ENCODE peak calls at places on chromosomes 4 and X, in five cellular contexts. Q is lung; G is upper lobe of right lung; H is CD8-positive, alpha-beta T cell; P is SJCRH30. K is an unnamed sample. For H3K4me1 and H3K27me3, the result is how much of the 10 kb centered on the place peaks cover.

GRCh38 chr4:149322203-149322602 is 493.4 kb downstream of the IQCM start:
- DNase-seq in P (no peak), H (no peak), G (no peak), Q (no peak), K (no peak)

GRCh38 chrX:69362889-69363288 is 141.2 kb upstream of the NALF2 start:
- DNase-seq in Q (no peak), G (no peak), H (no peak), P (no peak), K (peak)

GRCh38 chr4:64000241-64000640 is 409.0 kb downstream of the TECRL start:
- DNase-seq in H (no peak), Q (no peak), P (no peak), G (no peak), K (no peak)

GRCh38 chrX:65406532-65406931 is 128.1 kb downstream of the LAS1L start:
- DNase-seq in P (no peak), Q (no peak), G (no peak), H (no peak), K (no peak)

GRCh38 chr4:2251073-2251794 is 9.3 kb upstream of the HAUS3 start:
- DNase-seq in P (peak), Q (no peak), G (peak), H (peak), K (no peak)

GRCh38 chrX:9737363-9737762 is 28.3 kb downstream of the GPR143 start:
- DNase-seq in H (no peak), Q (no peak), G (no peak), P (no peak), K (no peak)

GRCh38 chr4:76036855-76037254 is 985 bp upstream of the CXCL11 start:
- DNase-seq in H (no peak), P (no peak), G (no peak), Q (no peak), K (no peak)

GRCh38 chr4:178240891-178241290 is 798.7 kb upstream of the AGA start:
- DNase-seq in Q (no peak), P (no peak), H (no peak), G (no peak), K (no peak)

GRCh38 chrX:146854281-146854680 is 39.7 kb upstream of the CXorf51A start:
- DNase-seq in H (no peak), G (no peak), P (no peak), Q (no peak), K (no peak)

GRCh38 chrX:147776988-147777387 is 134.7 kb upstream of the FMR1 start:
- DNase-seq in G (no peak), Q (no peak), P (no peak), H (no peak), K (no peak)

GRCh38 chr4:158182736-158183135 is 9.9 kb upstream of the GASK1B start:
- DNase-seq in H (no peak), P (no peak), G (no peak), Q (no peak), K (no peak)

GRCh38 chr4:152258804-152259708 is 276.8 kb downstream of the FBXW7 start:
- DNase-seq in G (no peak), H (no peak), Q (no peak), P (no peak), K (no peak)

GRCh38 chr4:175413561-175413960 is 398.5 kb downstream of the GPM6A start:
- DNase-seq in H (no peak), Q (no peak), P (no peak), G (no peak), K (no peak)

GRCh38 chr4:168844261-168845039 is 165.6 kb downstream of the CBR4 start:
- DNase-seq in Q (no peak), G (no peak), P (no peak), H (no peak), K (no peak)
- H3K4me1 ChIP-seq in Q (under half), G (under half), P (under half), H (under half), K (under half)

GRCh38 chrX:96417695-96418094 is 266.9 kb upstream of the DIAPH2 start:
- DNase-seq in P (no peak), G (no peak), Q (no peak), H (no peak), K (no peak)
- H3K27me3 ChIP-seq in P (under half), G (under half), Q (under half), H (under half), K (under half)

GRCh38 chrX:42246814-42247213 is 323.5 kb upstream of the CASK start:
- DNase-seq in G (no peak), P (no peak), Q (peak), H (no peak), K (no peak)
- H3K4me3 ChIP-seq in G (peak), P (no peak), Q (no peak), H (no peak), K (no peak)

GRCh38 chr4:119209077-119209476 is 3.4 kb upstream of the USP53 start:
- DNase-seq in G (no peak), H (no peak), P (no peak), Q (no peak), K (no peak)
- H3K4me1 ChIP-seq in G (under half), H (under half), P (under half), Q (under half), K (under half)

GRCh38 chr4:14237911-14238310 is 610.4 kb upstream of the BOD1L1 start:
- DNase-seq in H (no peak), Q (no peak), P (no peak), G (no peak), K (no peak)
- H3K27me3 ChIP-seq in H (under half), Q (under half), P (under half), G (under half), K (under half)

DNA sequence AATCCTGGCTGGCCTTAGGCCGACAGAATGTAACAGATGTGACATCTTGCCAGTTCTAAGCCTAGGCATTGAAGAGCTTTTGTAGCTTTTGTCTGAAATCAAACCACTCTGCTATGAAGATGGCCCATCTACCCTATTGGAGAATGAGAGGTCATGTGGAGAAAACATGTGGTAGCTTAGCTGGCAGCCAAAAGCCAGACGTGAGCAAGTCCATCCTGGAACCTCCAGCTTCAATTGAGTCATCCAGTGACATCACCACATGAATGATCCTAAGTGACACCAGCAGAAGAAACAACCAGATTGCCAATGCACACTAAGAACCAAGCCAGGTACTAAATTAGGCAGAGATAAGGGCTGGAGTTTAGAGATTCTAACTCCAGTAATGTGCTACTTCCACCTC is 154.8 kb upstream of the ZFP42 start:
- DNase-seq in P (no peak), H (no peak), Q (no peak), G (no peak), K (no peak)
- H3K4me3 ChIP-seq in P (no peak), H (no peak), Q (no peak), G (no peak), K (no peak)

GRCh38 chr4:125331116-125331515 is 16.4 kb downstream of the FAT4 start:
- DNase-seq in G (no peak), P (no peak), H (no peak), Q (no peak), K (no peak)
- H3K4me1 ChIP-seq in G (under half), P (under half), H (under half), Q (under half), K (under half)

DNA sequence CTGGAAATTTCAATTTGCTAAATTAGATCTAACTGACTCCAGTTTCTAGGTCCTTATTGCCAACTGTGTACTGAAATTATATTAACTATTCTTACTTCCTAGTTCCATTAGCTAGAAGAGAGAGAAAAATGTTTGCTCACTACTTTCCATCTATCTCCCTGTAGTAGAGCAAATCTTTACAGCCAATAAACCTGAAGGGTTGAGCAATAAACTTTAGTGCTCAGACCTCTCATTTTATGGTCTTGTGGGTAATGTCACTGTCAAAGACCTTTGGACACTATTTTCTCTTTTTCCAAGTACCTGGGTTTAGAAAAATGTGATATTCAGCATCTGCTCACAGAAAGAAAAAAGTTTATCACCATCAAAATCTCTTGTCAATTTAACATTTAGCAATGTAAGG is 237.5 kb upstream of the GEMIN8 start:
- DNase-seq in H (no peak), P (no peak), G (no peak), Q (no peak), K (no peak)
- H3K27me3 ChIP-seq in H (under half), P (under half), G (under half), Q (under half), K (under half)

GRCh38 chr4:145451895-145452294 is 29.8 kb upstream of the SMAD1 start:
- DNase-seq in G (no peak), P (no peak), H (no peak), Q (no peak), K (no peak)

GRCh38 chr4:145453163-145453520 is 28.5 kb upstream of the SMAD1 start:
- DNase-seq in H (no peak), P (no peak), G (no peak), Q (no peak), K (no peak)

DNA sequence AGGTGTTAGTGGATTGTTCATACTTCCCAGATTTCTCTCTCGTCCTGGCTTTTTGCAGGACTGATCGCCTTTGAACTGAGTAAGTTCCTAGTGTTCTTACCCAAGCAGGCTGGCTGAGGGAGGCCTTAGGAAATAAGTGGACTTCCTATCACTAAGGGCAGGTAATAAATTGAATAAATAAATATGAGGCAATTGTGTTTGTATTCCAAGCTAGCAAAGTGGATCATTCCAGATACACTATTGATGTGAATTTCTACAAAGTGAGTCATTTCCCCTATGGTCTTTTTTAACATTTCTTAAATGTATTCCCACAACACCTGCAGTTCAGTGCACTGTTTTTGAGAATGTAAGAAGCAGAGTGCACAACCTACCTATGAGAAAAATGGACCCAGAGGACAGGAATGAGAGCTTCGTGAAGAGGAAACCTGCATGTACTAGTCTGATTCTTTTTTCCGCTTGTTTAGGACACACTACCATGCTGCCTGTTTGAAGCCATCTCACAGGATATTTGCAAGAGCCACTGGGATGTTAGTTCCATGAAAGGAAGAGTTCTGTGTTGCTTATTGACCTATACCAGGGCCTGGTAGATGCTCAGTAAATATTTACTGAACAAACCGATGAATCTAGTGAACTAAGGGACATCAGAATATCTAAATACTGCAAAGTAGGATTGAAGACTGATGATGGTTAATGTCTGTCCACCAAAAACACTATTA is 29.0 kb upstream of the SMAD1 start:
- DNase-seq in H (no peak), Q (no peak), G (no peak), P (no peak), K (no peak)
- H3K4me3 ChIP-seq in H (no peak), Q (no peak), G (no peak), P (no peak), K (no peak)

GRCh38 chr4:139018501-139018900 is 2.9 kb downstream of the NOCT start:
- DNase-seq in Q (no peak), H (no peak), G (no peak), P (no peak), K (no peak)
- H3K4me1 ChIP-seq in Q (under half), H (under half), G (under half), P (under half), K (under half)

K was measured in ovary.